ENCODE peak calls at places on chromosome 17, in six cellular contexts. One of them, this sample, is unnamed.

GRCh38 chr17:82441686-82442487 is 8.7 kb downstream of the CYBC1 start:
- DNase-seq in HFFc6: no peak
- DNase-seq in RWPE1: no peak
- DNase-seq in choroid plexus epithelial cell: no peak
- DNase-seq in foreskin fibroblast: no peak
- DNase-seq in breast epithelium: no peak
- DNase-seq in this sample: no peak

GRCh38 chr17:83124871-83125514 is 45.6 kb downstream of the METRNL start:
- DNase-seq in HFFc6: no peak
- DNase-seq in RWPE1: no peak
- DNase-seq in choroid plexus epithelial cell: no peak
- DNase-seq in foreskin fibroblast: no peak
- DNase-seq in breast epithelium: no peak
- DNase-seq in this sample: no peak

GRCh38 chr17:4142107-4142900 is 526 bp downstream of the ZZEF1 start:
- DNase-seq in HFFc6: peak; percentile 25
- DNase-seq in RWPE1: peak; percentile 37
- DNase-seq in choroid plexus epithelial cell: peak; percentile 51
- DNase-seq in foreskin fibroblast: peak; percentile 28
- DNase-seq in breast epithelium: peak; percentile 34
- DNase-seq in this sample: no peak

GRCh38 chr17:35875439-35876139 is 4.6 kb downstream of the CCL5 start:
- DNase-seq in HFFc6: no peak
- DNase-seq in RWPE1: no peak
- DNase-seq in choroid plexus epithelial cell: no peak
- DNase-seq in foreskin fibroblast: no peak
- DNase-seq in breast epithelium: no peak
- DNase-seq in this sample: no peak

GRCh38 chr17:38703742-38704644 is 1.1 kb upstream of the MLLT6 start:
- DNase-seq in HFFc6: no peak
- DNase-seq in RWPE1: peak; percentile 81
- DNase-seq in choroid plexus epithelial cell: peak; percentile 27
- DNase-seq in foreskin fibroblast: no peak
- DNase-seq in breast epithelium: peak; percentile 90
- DNase-seq in this sample: no peak

GRCh38 chr17:4881761-4882555 is 17.4 kb upstream of the C17orf107 start:
- DNase-seq in HFFc6: peak; percentile 5
- DNase-seq in RWPE1: peak; percentile 57
- DNase-seq in choroid plexus epithelial cell: peak; percentile 61
- DNase-seq in foreskin fibroblast: no peak
- DNase-seq in breast epithelium: peak; percentile 60
- DNase-seq in this sample: no peak

GRCh38 chr17:17411692-17412091 is 65.1 kb upstream of the MED9 start:
- DNase-seq in HFFc6: peak; percentile 74
- DNase-seq in RWPE1: no peak
- DNase-seq in choroid plexus epithelial cell: no peak
- DNase-seq in foreskin fibroblast: no peak
- DNase-seq in breast epithelium: no peak
- DNase-seq in this sample: no peak

GRCh38 chr17:66459811-66460270 is 157.4 kb downstream of the PRKCA start:
- DNase-seq in HFFc6: peak; percentile 94
- DNase-seq in RWPE1: peak; percentile 88
- DNase-seq in choroid plexus epithelial cell: peak; percentile 100
- DNase-seq in foreskin fibroblast: peak; percentile 99
- DNase-seq in breast epithelium: no peak
- DNase-seq in this sample: peak; percentile 96

GRCh38 chr17:12664894-12665262 is 812 bp upstream of the MYOCD start:
- DNase-seq in HFFc6: no peak
- DNase-seq in RWPE1: no peak
- DNase-seq in choroid plexus epithelial cell: no peak
- DNase-seq in foreskin fibroblast: no peak
- DNase-seq in breast epithelium: no peak
- DNase-seq in this sample: no peak

GRCh38 chr17:6843241-6843890 is 11.8 kb upstream of the TEKT1 start:
- DNase-seq in HFFc6: peak; percentile 38
- DNase-seq in RWPE1: peak; percentile 23
- DNase-seq in choroid plexus epithelial cell: peak; percentile 74
- DNase-seq in foreskin fibroblast: peak; percentile 8
- DNase-seq in breast epithelium: no peak
- DNase-seq in this sample: peak; percentile 15
- TF ChIP-seq CTCF in HFFc6: peak; percentile 85
- TF ChIP-seq CTCF in RWPE1: peak; percentile 66
- TF ChIP-seq CTCF in choroid plexus epithelial cell: peak; percentile 42
- TF ChIP-seq CTCF in foreskin fibroblast: peak; percentile 17
- TF ChIP-seq CTCF in breast epithelium: peak; percentile 56
- TF ChIP-seq CTCF in this sample: peak; percentile 44

GRCh38 chr17:79615446-79615845 is 4.6 kb upstream of the RBFOX3 start:
- DNase-seq in HFFc6: no peak
- DNase-seq in RWPE1: no peak
- DNase-seq in choroid plexus epithelial cell: no peak
- DNase-seq in foreskin fibroblast: no peak
- DNase-seq in breast epithelium: no peak
- DNase-seq in this sample: no peak
- TF ChIP-seq CTCF in HFFc6: no peak
- TF ChIP-seq CTCF in RWPE1: no peak
- TF ChIP-seq CTCF in choroid plexus epithelial cell: no peak
- TF ChIP-seq CTCF in foreskin fibroblast: no peak
- TF ChIP-seq CTCF in breast epithelium: no peak
- TF ChIP-seq CTCF in this sample: no peak

GRCh38 chr17:80982426-80982974 is 9.1 kb upstream of the CHMP6 start:
- DNase-seq in HFFc6: no peak
- DNase-seq in RWPE1: no peak
- DNase-seq in choroid plexus epithelial cell: no peak
- DNase-seq in foreskin fibroblast: no peak
- DNase-seq in breast epithelium: no peak
- DNase-seq in this sample: no peak

GRCh38 chr17:80981929-80982425 is 9.7 kb upstream of the CHMP6 start:
- DNase-seq in HFFc6: no peak
- DNase-seq in RWPE1: no peak
- DNase-seq in choroid plexus epithelial cell: no peak
- DNase-seq in foreskin fibroblast: no peak
- DNase-seq in breast epithelium: no peak
- DNase-seq in this sample: no peak

GRCh38 chr17:80979547-80980378 is 11.9 kb upstream of the CHMP6 start:
- DNase-seq in HFFc6: no peak
- DNase-seq in RWPE1: no peak
- DNase-seq in choroid plexus epithelial cell: no peak
- DNase-seq in foreskin fibroblast: no peak
- DNase-seq in breast epithelium: no peak
- DNase-seq in this sample: no peak

GRCh38 chr17:80980397-80981061 is 11.1 kb upstream of the CHMP6 start:
- DNase-seq in HFFc6: peak; percentile 39
- DNase-seq in RWPE1: no peak
- DNase-seq in choroid plexus epithelial cell: no peak
- DNase-seq in foreskin fibroblast: peak; percentile 29
- DNase-seq in breast epithelium: no peak
- DNase-seq in this sample: no peak

GRCh38 chr17:80981062-80981902 is 10.4 kb upstream of the CHMP6 start:
- DNase-seq in HFFc6: no peak
- DNase-seq in RWPE1: no peak
- DNase-seq in choroid plexus epithelial cell: no peak
- DNase-seq in foreskin fibroblast: no peak
- DNase-seq in breast epithelium: no peak
- DNase-seq in this sample: no peak
- TF ChIP-seq CTCF in HFFc6: peak; percentile 93
- TF ChIP-seq CTCF in RWPE1: peak; percentile 91
- TF ChIP-seq CTCF in choroid plexus epithelial cell: peak; percentile 48
- TF ChIP-seq CTCF in foreskin fibroblast: no peak
- TF ChIP-seq CTCF in breast epithelium: peak; percentile 72
- TF ChIP-seq CTCF in this sample: peak; percentile 14

GRCh38 chr17:76612465-76612864 is 26.8 kb upstream of the ST6GALNAC2 start:
- DNase-seq in HFFc6: no peak
- DNase-seq in RWPE1: no peak
- DNase-seq in choroid plexus epithelial cell: no peak
- DNase-seq in foreskin fibroblast: no peak
- DNase-seq in breast epithelium: no peak
- DNase-seq in this sample: no peak

GRCh38 chr17:76617838-76618237 is 25.7 kb downstream of the ST6GALNAC1 start:
- DNase-seq in HFFc6: no peak
- DNase-seq in RWPE1: no peak
- DNase-seq in choroid plexus epithelial cell: no peak
- DNase-seq in foreskin fibroblast: no peak
- DNase-seq in breast epithelium: no peak
- DNase-seq in this sample: no peak

GRCh38 chr17:76611747-76612143 is 26.1 kb upstream of the ST6GALNAC2 start:
- DNase-seq in HFFc6: no peak
- DNase-seq in RWPE1: no peak
- DNase-seq in choroid plexus epithelial cell: no peak
- DNase-seq in foreskin fibroblast: no peak
- DNase-seq in breast epithelium: no peak
- DNase-seq in this sample: no peak

GRCh38 chr17:76614912-76615617 is 28.5 kb downstream of the ST6GALNAC1 start:
- DNase-seq in HFFc6: no peak
- DNase-seq in RWPE1: no peak
- DNase-seq in choroid plexus epithelial cell: no peak
- DNase-seq in foreskin fibroblast: no peak
- DNase-seq in breast epithelium: no peak
- DNase-seq in this sample: no peak

GRCh38 chr17:76612977-76613851 is 27.6 kb upstream of the ST6GALNAC2 start:
- DNase-seq in HFFc6: peak; percentile 18
- DNase-seq in RWPE1: no peak
- DNase-seq in choroid plexus epithelial cell: no peak
- DNase-seq in foreskin fibroblast: no peak
- DNase-seq in breast epithelium: peak; percentile 71
- DNase-seq in this sample: no peak
- TF ChIP-seq CTCF in HFFc6: no peak
- TF ChIP-seq CTCF in RWPE1: no peak
- TF ChIP-seq CTCF in choroid plexus epithelial cell: no peak
- TF ChIP-seq CTCF in foreskin fibroblast: no peak
- TF ChIP-seq CTCF in breast epithelium: no peak
- TF ChIP-seq CTCF in this sample: no peak

DNA sequence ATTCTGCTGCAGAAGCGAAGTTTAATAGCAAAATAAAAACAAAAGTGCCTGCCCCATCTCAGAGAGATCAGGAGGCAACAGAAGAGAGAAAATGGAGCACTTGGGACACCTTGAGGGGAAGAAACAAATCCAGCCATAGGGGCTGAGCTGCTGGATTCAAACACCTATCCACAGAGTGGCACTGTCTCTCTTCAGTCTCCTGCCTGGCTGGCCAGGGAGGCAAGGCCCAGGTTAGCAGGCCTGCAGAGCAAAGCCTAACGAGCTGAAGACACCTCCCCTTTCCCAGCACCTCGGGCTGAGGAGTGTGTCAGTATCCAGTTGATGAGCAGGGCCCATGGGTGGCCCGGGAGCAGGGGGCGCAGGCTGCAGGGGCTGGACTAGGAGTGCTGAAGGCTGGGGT is 8.8 kb upstream of the KRT31 start:
- DNase-seq in HFFc6: peak; percentile 17
- DNase-seq in RWPE1: peak; percentile 41
- DNase-seq in choroid plexus epithelial cell: peak; percentile 25
- DNase-seq in foreskin fibroblast: no peak
- DNase-seq in breast epithelium: no peak
- DNase-seq in this sample: no peak
- TF ChIP-seq CTCF in HFFc6: no peak
- TF ChIP-seq CTCF in RWPE1: no peak
- TF ChIP-seq CTCF in choroid plexus epithelial cell: peak; percentile 11
- TF ChIP-seq CTCF in foreskin fibroblast: no peak
- TF ChIP-seq CTCF in breast epithelium: no peak
- TF ChIP-seq CTCF in this sample: no peak